ENCODE peak calls at places on chromosome 12, in nine cellular contexts. One of them, this sample, is unnamed.

GRCh38 chr12:57715786-57716185 is 21.9 kb downstream of the OS9 start:
- DNase-seq in cardiac fibroblast: no peak
- DNase-seq in left ventricle myocardium inferior: no peak
- DNase-seq in dorsolateral prefrontal cortex: no peak
- DNase-seq in choroid plexus epithelial cell: no peak
- DNase-seq in brain microvascular endothelial cell: no peak
- DNase-seq in GM06990: no peak
- DNase-seq in cardiac muscle cell: no peak
- DNase-seq in sigmoid colon: no peak
- DNase-seq in this sample: no peak

GRCh38 chr12:75883241-75883640 is 148.3 kb downstream of the PHLDA1 start:
- DNase-seq in cardiac fibroblast: no peak
- DNase-seq in left ventricle myocardium inferior: no peak
- DNase-seq in dorsolateral prefrontal cortex: no peak
- DNase-seq in choroid plexus epithelial cell: no peak
- DNase-seq in brain microvascular endothelial cell: no peak
- DNase-seq in GM06990: no peak
- DNase-seq in cardiac muscle cell: no peak
- DNase-seq in sigmoid colon: no peak
- DNase-seq in this sample: no peak

GRCh38 chr12:75389061-75389460 is 1.8 kb upstream of the GLIPR1L2 start:
- DNase-seq in cardiac fibroblast: peak; percentile 62
- DNase-seq in left ventricle myocardium inferior: no peak
- DNase-seq in dorsolateral prefrontal cortex: no peak
- DNase-seq in choroid plexus epithelial cell: peak; percentile 30
- DNase-seq in brain microvascular endothelial cell: peak; percentile 34
- DNase-seq in GM06990: no peak
- DNase-seq in cardiac muscle cell: peak; percentile 18
- DNase-seq in sigmoid colon: no peak
- DNase-seq in this sample: peak; percentile 41

GRCh38 chr12:104049278-104050257 is at the start of gene GLT8D2:
- DNase-seq in cardiac fibroblast: peak; percentile 71
- DNase-seq in left ventricle myocardium inferior: peak; percentile 64
- DNase-seq in dorsolateral prefrontal cortex: no peak
- DNase-seq in choroid plexus epithelial cell: peak; percentile 83
- DNase-seq in brain microvascular endothelial cell: peak; percentile 58
- DNase-seq in GM06990: no peak
- DNase-seq in cardiac muscle cell: peak; percentile 84
- DNase-seq in sigmoid colon: peak; percentile 88
- DNase-seq in this sample: peak; percentile 84

GRCh38 chr12:113537751-113538087 is 66.0 kb upstream of the LHX5 start:
- DNase-seq in cardiac fibroblast: peak; percentile 37
- DNase-seq in left ventricle myocardium inferior: no peak
- DNase-seq in dorsolateral prefrontal cortex: no peak
- DNase-seq in choroid plexus epithelial cell: no peak
- DNase-seq in brain microvascular endothelial cell: no peak
- DNase-seq in GM06990: no peak
- DNase-seq in cardiac muscle cell: no peak
- DNase-seq in sigmoid colon: no peak
- DNase-seq in this sample: no peak

GRCh38 chr12:101772019-101772774 is 32.9 kb upstream of the SYCP3 start:
- DNase-seq in cardiac fibroblast: no peak
- DNase-seq in left ventricle myocardium inferior: no peak
- DNase-seq in dorsolateral prefrontal cortex: no peak
- DNase-seq in choroid plexus epithelial cell: peak; percentile 24
- DNase-seq in brain microvascular endothelial cell: no peak
- DNase-seq in GM06990: no peak
- DNase-seq in cardiac muscle cell: peak; percentile 38
- DNase-seq in sigmoid colon: no peak
- DNase-seq in this sample: no peak

GRCh38 chr12:71585218-71585617 is 78.4 kb downstream of the ZFC3H1 start:
- DNase-seq in cardiac fibroblast: no peak
- DNase-seq in left ventricle myocardium inferior: no peak
- DNase-seq in dorsolateral prefrontal cortex: no peak
- DNase-seq in choroid plexus epithelial cell: no peak
- DNase-seq in brain microvascular endothelial cell: no peak
- DNase-seq in GM06990: no peak
- DNase-seq in cardiac muscle cell: no peak
- DNase-seq in sigmoid colon: no peak
- DNase-seq in this sample: no peak

GRCh38 chr12:34299802-34300193 is 277.5 kb downstream of the ALG10 start:
- DNase-seq in cardiac fibroblast: no peak
- DNase-seq in left ventricle myocardium inferior: no peak
- DNase-seq in dorsolateral prefrontal cortex: no peak
- DNase-seq in choroid plexus epithelial cell: no peak
- DNase-seq in brain microvascular endothelial cell: no peak
- DNase-seq in GM06990: no peak
- DNase-seq in cardiac muscle cell: no peak
- DNase-seq in sigmoid colon: peak; percentile 54
- DNase-seq in this sample: no peak

GRCh38 chr12:3931206-3931605 is 58.0 kb upstream of the PARP11 start:
- DNase-seq in cardiac fibroblast: no peak
- DNase-seq in left ventricle myocardium inferior: no peak
- DNase-seq in dorsolateral prefrontal cortex: no peak
- DNase-seq in choroid plexus epithelial cell: no peak
- DNase-seq in brain microvascular endothelial cell: no peak
- DNase-seq in GM06990: no peak
- DNase-seq in cardiac muscle cell: no peak
- DNase-seq in sigmoid colon: no peak
- DNase-seq in this sample: no peak

GRCh38 chr12:112850343-112850742 is 56.4 kb upstream of the OAS1 start:
- DNase-seq in cardiac fibroblast: no peak
- DNase-seq in left ventricle myocardium inferior: no peak
- DNase-seq in dorsolateral prefrontal cortex: peak; percentile 77
- DNase-seq in choroid plexus epithelial cell: no peak
- DNase-seq in brain microvascular endothelial cell: no peak
- DNase-seq in GM06990: no peak
- DNase-seq in cardiac muscle cell: no peak
- DNase-seq in sigmoid colon: no peak
- DNase-seq in this sample: no peak

GRCh38 chr12:66767454-66768002 is 88.7 kb upstream of the GRIP1 start:
- DNase-seq in cardiac fibroblast: no peak
- DNase-seq in left ventricle myocardium inferior: no peak
- DNase-seq in dorsolateral prefrontal cortex: no peak
- DNase-seq in choroid plexus epithelial cell: no peak
- DNase-seq in brain microvascular endothelial cell: no peak
- DNase-seq in GM06990: no peak
- DNase-seq in cardiac muscle cell: no peak
- DNase-seq in sigmoid colon: no peak
- DNase-seq in this sample: no peak

GRCh38 chr12:46493352-46494209 is 121.0 kb upstream of the SLC38A2 start:
- DNase-seq in cardiac fibroblast: peak; percentile 55
- DNase-seq in left ventricle myocardium inferior: no peak
- DNase-seq in dorsolateral prefrontal cortex: no peak
- DNase-seq in choroid plexus epithelial cell: peak; percentile 59
- DNase-seq in brain microvascular endothelial cell: no peak
- DNase-seq in GM06990: no peak
- DNase-seq in cardiac muscle cell: no peak
- DNase-seq in sigmoid colon: no peak
- DNase-seq in this sample: no peak

GRCh38 chr12:105067511-105068031 is 16.7 kb downstream of the ALDH1L2 start:
- DNase-seq in cardiac fibroblast: peak; percentile 39
- DNase-seq in left ventricle myocardium inferior: no peak
- DNase-seq in dorsolateral prefrontal cortex: no peak
- DNase-seq in choroid plexus epithelial cell: peak; percentile 85
- DNase-seq in brain microvascular endothelial cell: peak; percentile 14
- DNase-seq in GM06990: no peak
- DNase-seq in cardiac muscle cell: peak; percentile 15
- DNase-seq in sigmoid colon: no peak
- DNase-seq in this sample: peak; percentile 60

GRCh38 chr12:12720637-12721250 is 3.6 kb downstream of the CDKN1B start:
- DNase-seq in cardiac fibroblast: peak; percentile 56
- DNase-seq in left ventricle myocardium inferior: no peak
- DNase-seq in dorsolateral prefrontal cortex: no peak
- DNase-seq in choroid plexus epithelial cell: no peak
- DNase-seq in brain microvascular endothelial cell: no peak
- DNase-seq in GM06990: no peak
- DNase-seq in cardiac muscle cell: peak; percentile 35
- DNase-seq in sigmoid colon: no peak
- DNase-seq in this sample: peak; percentile 24

GRCh38 chr12:57852620-57853509 is 6.3 kb upstream of the CTDSP2 start:
- DNase-seq in cardiac fibroblast: no peak
- DNase-seq in left ventricle myocardium inferior: peak; percentile 56
- DNase-seq in dorsolateral prefrontal cortex: no peak
- DNase-seq in choroid plexus epithelial cell: no peak
- DNase-seq in brain microvascular endothelial cell: no peak
- DNase-seq in GM06990: no peak
- DNase-seq in cardiac muscle cell: peak; percentile 64
- DNase-seq in sigmoid colon: peak; percentile 87
- DNase-seq in this sample: no peak

GRCh38 chr12:26935636-26936378 is 2.0 kb downstream of the INTS13 start:
- DNase-seq in cardiac fibroblast: no peak
- DNase-seq in left ventricle myocardium inferior: no peak
- DNase-seq in dorsolateral prefrontal cortex: no peak
- DNase-seq in choroid plexus epithelial cell: no peak
- DNase-seq in brain microvascular endothelial cell: no peak
- DNase-seq in GM06990: no peak
- DNase-seq in cardiac muscle cell: no peak
- DNase-seq in sigmoid colon: no peak
- DNase-seq in this sample: no peak

GRCh38 chr12:120866143-120866542 is 38.0 kb downstream of the SPPL3 start:
- DNase-seq in cardiac fibroblast: peak; percentile 58
- DNase-seq in left ventricle myocardium inferior: no peak
- DNase-seq in dorsolateral prefrontal cortex: no peak
- DNase-seq in choroid plexus epithelial cell: peak; percentile 34
- DNase-seq in brain microvascular endothelial cell: no peak
- DNase-seq in GM06990: no peak
- DNase-seq in cardiac muscle cell: peak; percentile 69
- DNase-seq in sigmoid colon: no peak
- DNase-seq in this sample: peak; percentile 75

GRCh38 chr12:132239796-132240668 is 89.4 kb downstream of the GALNT9 start:
- DNase-seq in cardiac fibroblast: no peak
- DNase-seq in left ventricle myocardium inferior: no peak
- DNase-seq in dorsolateral prefrontal cortex: no peak
- DNase-seq in choroid plexus epithelial cell: no peak
- DNase-seq in brain microvascular endothelial cell: no peak
- DNase-seq in GM06990: no peak
- DNase-seq in cardiac muscle cell: no peak
- DNase-seq in sigmoid colon: peak; percentile 36
- DNase-seq in this sample: no peak

GRCh38 chr12:226401-226800 is 12.4 kb upstream of the SLC6A12 start:
- DNase-seq in cardiac fibroblast: no peak
- DNase-seq in left ventricle myocardium inferior: no peak
- DNase-seq in dorsolateral prefrontal cortex: no peak
- DNase-seq in choroid plexus epithelial cell: no peak
- DNase-seq in brain microvascular endothelial cell: no peak
- DNase-seq in GM06990: no peak
- DNase-seq in cardiac muscle cell: no peak
- DNase-seq in sigmoid colon: no peak
- DNase-seq in this sample: no peak
- TF ChIP-seq CTCF in cardiac fibroblast: no peak
- TF ChIP-seq CTCF in left ventricle myocardium inferior: no peak
- TF ChIP-seq CTCF in dorsolateral prefrontal cortex: no peak
- TF ChIP-seq CTCF in choroid plexus epithelial cell: no peak
- TF ChIP-seq CTCF in brain microvascular endothelial cell: no peak
- TF ChIP-seq CTCF in GM06990: no peak
- TF ChIP-seq CTCF in cardiac muscle cell: no peak
- TF ChIP-seq CTCF in sigmoid colon: no peak
- TF ChIP-seq CTCF in this sample: no peak

GRCh38 chr12:6965026-6965661 is 5.3 kb downstream of the PHB2 start:
- DNase-seq in cardiac fibroblast: peak; percentile 91
- DNase-seq in left ventricle myocardium inferior: peak; percentile 87
- DNase-seq in dorsolateral prefrontal cortex: peak; percentile 83
- DNase-seq in choroid plexus epithelial cell: peak; percentile 95
- DNase-seq in brain microvascular endothelial cell: peak; percentile 63
- DNase-seq in GM06990: peak; percentile 69
- DNase-seq in cardiac muscle cell: peak; percentile 93
- DNase-seq in sigmoid colon: peak; percentile 96
- DNase-seq in this sample: peak; percentile 87

GRCh38 chr12:6965714-6966113 is 4.8 kb downstream of the PHB2 start:
- DNase-seq in cardiac fibroblast: no peak
- DNase-seq in left ventricle myocardium inferior: no peak
- DNase-seq in dorsolateral prefrontal cortex: no peak
- DNase-seq in choroid plexus epithelial cell: peak; percentile 42
- DNase-seq in brain microvascular endothelial cell: no peak
- DNase-seq in GM06990: no peak
- DNase-seq in cardiac muscle cell: no peak
- DNase-seq in sigmoid colon: no peak
- DNase-seq in this sample: no peak

GRCh38 chr12:6968426-6968825 is 2.0 kb downstream of the PHB2 start:
- DNase-seq in cardiac fibroblast: no peak
- DNase-seq in left ventricle myocardium inferior: no peak
- DNase-seq in dorsolateral prefrontal cortex: no peak
- DNase-seq in choroid plexus epithelial cell: no peak
- DNase-seq in brain microvascular endothelial cell: no peak
- DNase-seq in GM06990: no peak
- DNase-seq in cardiac muscle cell: no peak
- DNase-seq in sigmoid colon: no peak
- DNase-seq in this sample: no peak

GRCh38 chr12:6966351-6966750 is 4.1 kb downstream of the PHB2 start:
- DNase-seq in cardiac fibroblast: no peak
- DNase-seq in left ventricle myocardium inferior: no peak
- DNase-seq in dorsolateral prefrontal cortex: no peak
- DNase-seq in choroid plexus epithelial cell: peak; percentile 69
- DNase-seq in brain microvascular endothelial cell: no peak
- DNase-seq in GM06990: no peak
- DNase-seq in cardiac muscle cell: no peak
- DNase-seq in sigmoid colon: no peak
- DNase-seq in this sample: no peak

GRCh38 chr12:6967548-6968100 is 2.8 kb downstream of the PHB2 start:
- DNase-seq in cardiac fibroblast: no peak
- DNase-seq in left ventricle myocardium inferior: no peak
- DNase-seq in dorsolateral prefrontal cortex: no peak
- DNase-seq in choroid plexus epithelial cell: no peak
- DNase-seq in brain microvascular endothelial cell: no peak
- DNase-seq in GM06990: no peak
- DNase-seq in cardiac muscle cell: no peak
- DNase-seq in sigmoid colon: no peak
- DNase-seq in this sample: no peak
- H3K4me3 ChIP-seq in cardiac fibroblast: no peak overlapping the region
- H3K4me3 ChIP-seq in left ventricle myocardium inferior: no peak overlapping the region
- H3K4me3 ChIP-seq in dorsolateral prefrontal cortex: no peak overlapping the region
- H3K4me3 ChIP-seq in choroid plexus epithelial cell: no peak overlapping the region
- H3K4me3 ChIP-seq in brain microvascular endothelial cell: no peak overlapping the region
- H3K4me3 ChIP-seq in GM06990: no peak overlapping the region
- H3K4me3 ChIP-seq in cardiac muscle cell: no peak overlapping the region
- H3K4me3 ChIP-seq in sigmoid colon: no peak overlapping the region
- H3K4me3 ChIP-seq in this sample: no peak overlapping the region

DNA sequence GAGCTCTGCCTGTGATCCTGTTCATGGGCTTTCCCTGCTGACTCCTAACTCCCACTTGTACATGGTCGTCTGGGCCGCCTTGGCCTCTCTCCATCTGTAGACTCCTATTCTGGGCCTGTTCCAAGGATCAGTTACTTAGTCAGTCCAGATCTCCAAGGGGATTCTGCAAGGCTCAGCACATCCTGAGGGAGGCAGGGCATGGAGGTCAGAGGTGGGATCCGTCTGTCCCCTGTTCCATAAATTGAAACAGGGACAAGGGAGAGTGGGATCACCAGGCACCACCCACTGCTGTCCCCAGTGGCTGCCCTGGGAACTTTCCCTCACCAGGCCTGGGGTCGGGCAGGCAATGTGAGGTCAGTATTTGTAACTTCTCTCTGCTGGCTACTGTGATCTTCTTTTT is 43.5 kb downstream of the KCTD10 start:
- DNase-seq in cardiac fibroblast: no peak
- DNase-seq in left ventricle myocardium inferior: peak; percentile 28
- DNase-seq in dorsolateral prefrontal cortex: no peak
- DNase-seq in choroid plexus epithelial cell: no peak
- DNase-seq in brain microvascular endothelial cell: no peak
- DNase-seq in GM06990: no peak
- DNase-seq in cardiac muscle cell: no peak
- DNase-seq in sigmoid colon: no peak
- DNase-seq in this sample: no peak
- TF ChIP-seq CTCF in cardiac fibroblast: peak; percentile 53
- TF ChIP-seq CTCF in left ventricle myocardium inferior: peak; percentile 48
- TF ChIP-seq CTCF in dorsolateral prefrontal cortex: no peak
- TF ChIP-seq CTCF in choroid plexus epithelial cell: peak; percentile 49
- TF ChIP-seq CTCF in brain microvascular endothelial cell: peak; percentile 46
- TF ChIP-seq CTCF in GM06990: peak; percentile 34
- TF ChIP-seq CTCF in cardiac muscle cell: peak; percentile 37
- TF ChIP-seq CTCF in sigmoid colon: no peak
- TF ChIP-seq CTCF in this sample: peak; percentile 37

GRCh38 chr12:10719482-10719881 is 3.6 kb downstream of the YBX3 start:
- DNase-seq in cardiac fibroblast: no peak
- DNase-seq in left ventricle myocardium inferior: peak; percentile 22
- DNase-seq in dorsolateral prefrontal cortex: no peak
- DNase-seq in choroid plexus epithelial cell: no peak
- DNase-seq in brain microvascular endothelial cell: no peak
- DNase-seq in GM06990: no peak
- DNase-seq in cardiac muscle cell: peak; percentile 36
- DNase-seq in sigmoid colon: no peak
- DNase-seq in this sample: no peak
- H3K4me3 ChIP-seq in cardiac fibroblast: no peak overlapping the region
- H3K4me3 ChIP-seq in left ventricle myocardium inferior: peak overlapping the region; percentile 96
- H3K4me3 ChIP-seq in dorsolateral prefrontal cortex: no peak overlapping the region
- H3K4me3 ChIP-seq in choroid plexus epithelial cell: no peak overlapping the region
- H3K4me3 ChIP-seq in brain microvascular endothelial cell: no peak overlapping the region
- H3K4me3 ChIP-seq in GM06990: no peak overlapping the region
- H3K4me3 ChIP-seq in cardiac muscle cell: no peak overlapping the region
- H3K4me3 ChIP-seq in sigmoid colon: peak overlapping the region; percentile 65
- H3K4me3 ChIP-seq in this sample: peak overlapping the region; percentile 19

This sample was measured in fibroblast of the aortic adventitia.